ENCODE peak calls at places on chromosomes 16 and 17, in nine cellular contexts. U is SK-N-SH, I is mesenchymal stem cell, L is mesendoderm, E is mammary epithelial cell, S is endodermal cell, O is PC-3, M is neural progenitor cell, Q is colonic mucosa. X is an unnamed sample.

GRCh38 chr17:42803074-42803883 is 4.6 kb downstream of the CNTD1 start:
- DNase-seq in U (no peak), I (peak; percentile 22), L (no peak), E (no peak), S (peak; percentile 68), O (peak; percentile 42), M (no peak), Q (no peak), X (no peak)

GRCh38 chr16:6949240-6949639 is 383.4 kb upstream of the RBFOX1 start:
- DNase-seq in U (no peak), I (no peak), L (no peak), E (no peak), S (no peak), O (no peak), M (no peak), Q (no peak), X (no peak)

GRCh38 chr16:68564367-68564985 is 25.4 kb downstream of the ZFP90 start:
- DNase-seq in U (no peak), I (peak; percentile 22), L (peak; percentile 57), E (no peak), S (no peak), O (no peak), M (peak; percentile 5), Q (no peak), X (no peak)

GRCh38 chr16:8720080-8720966 is 45.9 kb downstream of the ABAT start:
- DNase-seq in U (peak; percentile 80), I (no peak), L (peak; percentile 73), E (no peak), S (peak; percentile 70), O (no peak), M (peak; percentile 65), Q (no peak), X (no peak)

GRCh38 chr17:65519471-65519870 is 42.0 kb downstream of the AXIN2 start:
- DNase-seq in U (no peak), I (no peak), L (peak; percentile 28), E (no peak), S (no peak), O (no peak), M (no peak), Q (no peak), X (no peak)

GRCh38 chr17:1762906-1763829 is 1.3 kb downstream of the SERPINF1 start:
- DNase-seq in U (peak; percentile 92), I (peak; percentile 37), L (no peak), E (no peak), S (peak; percentile 80), O (no peak), M (peak; percentile 72), Q (no peak), X (no peak)

GRCh38 chr17:53619025-53619424 is 203.7 kb upstream of the KIF2B start:
- DNase-seq in U (no peak), I (no peak), L (no peak), E (no peak), S (no peak), O (no peak), M (no peak), Q (no peak), X (no peak)

GRCh38 chr17:13650096-13650675 is 48.5 kb upstream of the HS3ST3A1 start:
- DNase-seq in U (no peak), I (peak; percentile 96), L (no peak), E (no peak), S (no peak), O (no peak), M (no peak), Q (no peak), X (no peak)

GRCh38 chr17:1713878-1714487 is 3.8 kb upstream of the TLCD2 start:
- DNase-seq in U (peak; percentile 62), I (peak; percentile 50), L (peak; percentile 93), E (peak; percentile 40), S (peak; percentile 94), O (peak; percentile 56), M (peak; percentile 86), Q (peak; percentile 77), X (no peak)

GRCh38 chr17:63406689-63407330 is 39.3 kb downstream of the CYB561 start:
- DNase-seq in U (peak; percentile 82), I (peak; percentile 91), L (peak; percentile 92), E (peak; percentile 77), S (peak; percentile 94), O (peak; percentile 97), M (peak; percentile 92), Q (peak; percentile 84), X (peak; percentile 96)

GRCh38 chr17:4506892-4507291 is 8.2 kb downstream of the SPNS2 start:
- DNase-seq in U (no peak), I (no peak), L (no peak), E (no peak), S (no peak), O (no peak), M (no peak), Q (no peak), X (no peak)

GRCh38 chr17:38904892-38905291 is 20.5 kb upstream of the LASP1NB start:
- DNase-seq in U (no peak), I (no peak), L (no peak), E (no peak), S (no peak), O (no peak), M (no peak), Q (no peak), X (no peak)

GRCh38 chr16:680967-681745 is 946 bp downstream of the STUB1 start:
- DNase-seq in U (no peak), I (peak; percentile 58), L (no peak), E (peak; percentile 55), S (peak; percentile 73), O (peak; percentile 44), M (peak; percentile 53), Q (peak; percentile 70), X (peak; percentile 71)

GRCh38 chr16:87374313-87374712 is 9.3 kb downstream of the FBXO31 start:
- DNase-seq in U (no peak), I (no peak), L (no peak), E (no peak), S (no peak), O (no peak), M (peak; percentile 1), Q (no peak), X (no peak)

GRCh38 chr17:49516190-49516589 is 21.1 kb downstream of the NGFR start:
- DNase-seq in U (peak; percentile 30), I (no peak), L (no peak), E (no peak), S (peak; percentile 64), O (no peak), M (no peak), Q (no peak), X (no peak)

GRCh38 chr17:5544115-5544514 is 40.2 kb downstream of the NLRP1 start:
- DNase-seq in U (no peak), I (no peak), L (no peak), E (no peak), S (no peak), O (no peak), M (no peak), Q (no peak), X (no peak)

GRCh38 chr16:27301236-27301861 is 12.4 kb upstream of the IL4R start:
- DNase-seq in U (no peak), I (no peak), L (no peak), E (no peak), S (no peak), O (peak; percentile 59), M (no peak), Q (no peak), X (no peak)
- H3K9ac ChIP-seq in U (no peak overlapping the region), I (no peak overlapping the region), L (no peak overlapping the region), E (no peak overlapping the region), S (no peak overlapping the region), O (no peak overlapping the region), M (no peak overlapping the region), Q (no peak overlapping the region), X (no peak overlapping the region)

GRCh38 chr17:28925912-28926365 is 23.1 kb upstream of the DHRS13 start:
- DNase-seq in U (no peak), I (peak; percentile 93), L (no peak), E (peak; percentile 95), S (no peak), O (peak; percentile 74), M (no peak), Q (no peak), X (no peak)
- H3K4me1 ChIP-seq in U (peaks cover 16% of the 10 kb centered on the region), I (peaks cover 6% of the 10 kb centered on the region), L (no peaks in the 10 kb centered on the region), E (peaks cover 26% of the 10 kb centered on the region), S (no peaks in the 10 kb centered on the region), O (peaks cover 18% of the 10 kb centered on the region), M (no peaks in the 10 kb centered on the region), Q (no peaks in the 10 kb centered on the region), X (peaks cover 15% of the 10 kb centered on the region)

GRCh38 chr17:57519199-57519598 is 225.9 kb downstream of the CCDC182 start:
- DNase-seq in U (no peak), I (peak; percentile 78), L (peak; percentile 94), E (peak; percentile 17), S (peak; percentile 75), O (peak; percentile 74), M (no peak), Q (no peak), X (no peak)
- H3K27ac ChIP-seq in U (no peak overlapping the region), I (peak overlapping the region; percentile 65), L (no peak overlapping the region), E (no peak overlapping the region), S (peak overlapping the region; percentile 84), O (peak overlapping the region; percentile 31), M (no peak overlapping the region), Q (no peak overlapping the region), X (peak overlapping the region; percentile 100)

DNA sequence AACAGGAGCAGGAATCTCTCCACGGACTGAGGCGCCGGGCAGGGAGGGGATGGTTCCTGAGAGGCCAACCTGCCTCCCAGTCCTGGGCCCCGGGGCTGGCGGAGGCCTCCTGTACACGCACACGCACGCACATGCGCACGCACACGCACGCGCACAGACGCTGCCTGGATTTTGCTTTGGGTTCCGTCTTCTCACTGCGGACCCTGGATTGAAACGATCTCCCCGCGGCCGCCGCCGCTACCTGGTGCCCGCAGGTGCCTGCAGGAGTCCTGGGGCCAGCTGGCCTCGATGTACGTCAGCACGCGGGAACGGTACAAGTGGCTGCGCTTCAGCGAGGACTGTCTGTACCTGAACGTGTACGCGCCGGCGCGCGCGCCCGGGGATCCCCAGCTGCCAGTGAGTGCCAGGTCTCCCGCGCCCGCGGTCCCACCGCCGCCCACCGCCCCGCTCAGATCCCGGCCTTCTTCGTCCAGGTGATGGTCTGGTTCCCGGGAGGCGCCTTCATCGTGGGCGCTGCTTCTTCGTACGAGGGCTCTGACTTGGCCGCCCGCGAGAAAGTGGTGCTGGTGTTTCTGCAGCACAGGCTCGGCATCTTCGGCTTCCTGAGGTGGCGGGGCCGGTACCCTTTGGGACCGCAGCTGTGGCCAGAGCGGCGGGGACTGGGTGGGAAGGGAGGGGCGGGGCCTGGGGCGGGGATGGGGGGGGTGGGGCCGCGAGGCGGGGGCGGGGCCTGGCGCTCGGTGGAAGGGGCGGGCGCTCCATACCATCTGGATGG is 12.2 kb downstream of the CES4A start:
- DNase-seq in U (peak; percentile 97), I (peak; percentile 29), L (peak; percentile 41), E (no peak), S (peak; percentile 90), O (peak; percentile 41), M (peak; percentile 80), Q (peak; percentile 52), X (peak; percentile 65)
- H3K9ac ChIP-seq in U (no peak overlapping the region), I (peak overlapping the region; percentile 72), L (peak overlapping the region; percentile 28), E (no peak overlapping the region), S (no peak overlapping the region), O (peak overlapping the region; percentile 49), M (no peak overlapping the region), Q (peak overlapping the region; percentile 20), X (no peak overlapping the region)

GRCh38 chr17:81180836-81181810 is 15.1 kb upstream of the AATK start:
- DNase-seq in U (no peak), I (no peak), L (no peak), E (no peak), S (no peak), O (no peak), M (no peak), Q (no peak), X (no peak)
- H3K4me1 ChIP-seq in U (no peaks in the 10 kb centered on the region), I (peaks cover 3% of the 10 kb centered on the region), L (no peaks in the 10 kb centered on the region), E (no peaks in the 10 kb centered on the region), S (no peaks in the 10 kb centered on the region), O (no peaks in the 10 kb centered on the region), M (peaks cover 8% of the 10 kb centered on the region), Q (no peaks in the 10 kb centered on the region), X (peaks cover 8% of the 10 kb centered on the region)